ENCODE peak calls at places on chromosomes 7 and 10, in seven cellular contexts. I is HepG2, F is GM12891, J is H1, Z is K562, Y is SK-N-SH, E is GM12878. N is an unnamed sample.

GRCh38 chr10:26593896-26594295 is 103.6 kb upstream of the PDSS1 start:
- DNase-seq in I (no peak), F (peak), J (no peak), Z (no peak), Y (peak), E (no peak), N (no peak)

GRCh38 chr7:4683043-4683883 is 1.2 kb downstream of the FOXK1 start:
- DNase-seq in I (no peak), F (no peak), J (no peak), Z (peak), Y (peak), E (no peak), N (no peak)

GRCh38 chr10:113743594-113743993 is 7.9 kb upstream of the PLEKHS1 start:
- DNase-seq in I (no peak), F (no peak), J (no peak), Z (no peak), Y (no peak), E (no peak), N (no peak)

GRCh38 chr7:50555594-50556140 is 9.5 kb downstream of the DDC start:
- DNase-seq in I (no peak), F (no peak), J (no peak), Z (no peak), Y (no peak), E (no peak), N (no peak)

GRCh38 chr7:138097064-138097741 is 20.9 kb downstream of the AKR1D1 start:
- DNase-seq in I (peak), F (no peak), J (no peak), Z (peak), Y (peak), E (no peak), N (no peak)

GRCh38 chr10:65342226-65342625 is 1583.6 kb upstream of the LRRTM3 start:
- DNase-seq in I (no peak), F (no peak), J (no peak), Z (no peak), Y (no peak), E (no peak), N (no peak)

GRCh38 chr10:12807096-12807755 is 194.3 kb downstream of the CCDC3 start:
- DNase-seq in I (no peak), F (no peak), J (no peak), Z (no peak), Y (peak), E (no peak), N (no peak)

GRCh38 chr7:113460067-113460466 is 341.7 kb upstream of the SMIM30 start:
- DNase-seq in I (no peak), F (no peak), J (no peak), Z (no peak), Y (no peak), E (no peak), N (no peak)

GRCh38 chr7:135525426-135525825 is 15.5 kb upstream of the CNOT4 start:
- DNase-seq in I (no peak), F (no peak), J (no peak), Z (no peak), Y (no peak), E (no peak), N (no peak)

GRCh38 chr7:47669178-47669878 is 87.4 kb upstream of the TNS3 start:
- DNase-seq in I (peak), F (peak), J (no peak), Z (no peak), Y (no peak), E (peak), N (peak)

GRCh38 chr7:35468606-35469005 is 214.7 kb upstream of the TBX20 start:
- DNase-seq in I (no peak), F (no peak), J (no peak), Z (no peak), Y (no peak), E (no peak), N (no peak)

GRCh38 chr10:97057836-97058235 is 127.9 kb downstream of the SLIT1 start:
- DNase-seq in I (no peak), F (no peak), J (no peak), Z (no peak), Y (no peak), E (no peak), N (no peak)

GRCh38 chr10:97058521-97058920 is 127.2 kb downstream of the SLIT1 start:
- DNase-seq in I (no peak), F (no peak), J (no peak), Z (no peak), Y (no peak), E (no peak), N (no peak)

GRCh38 chr10:97059872-97060205 is 125.9 kb downstream of the SLIT1 start:
- DNase-seq in I (no peak), F (no peak), J (no peak), Z (no peak), Y (no peak), E (no peak), N (no peak)

GRCh38 chr10:97060441-97061084 is 125.2 kb downstream of the SLIT1 start:
- DNase-seq in I (no peak), F (no peak), J (no peak), Z (no peak), Y (peak), E (no peak), N (no peak)

DNA sequence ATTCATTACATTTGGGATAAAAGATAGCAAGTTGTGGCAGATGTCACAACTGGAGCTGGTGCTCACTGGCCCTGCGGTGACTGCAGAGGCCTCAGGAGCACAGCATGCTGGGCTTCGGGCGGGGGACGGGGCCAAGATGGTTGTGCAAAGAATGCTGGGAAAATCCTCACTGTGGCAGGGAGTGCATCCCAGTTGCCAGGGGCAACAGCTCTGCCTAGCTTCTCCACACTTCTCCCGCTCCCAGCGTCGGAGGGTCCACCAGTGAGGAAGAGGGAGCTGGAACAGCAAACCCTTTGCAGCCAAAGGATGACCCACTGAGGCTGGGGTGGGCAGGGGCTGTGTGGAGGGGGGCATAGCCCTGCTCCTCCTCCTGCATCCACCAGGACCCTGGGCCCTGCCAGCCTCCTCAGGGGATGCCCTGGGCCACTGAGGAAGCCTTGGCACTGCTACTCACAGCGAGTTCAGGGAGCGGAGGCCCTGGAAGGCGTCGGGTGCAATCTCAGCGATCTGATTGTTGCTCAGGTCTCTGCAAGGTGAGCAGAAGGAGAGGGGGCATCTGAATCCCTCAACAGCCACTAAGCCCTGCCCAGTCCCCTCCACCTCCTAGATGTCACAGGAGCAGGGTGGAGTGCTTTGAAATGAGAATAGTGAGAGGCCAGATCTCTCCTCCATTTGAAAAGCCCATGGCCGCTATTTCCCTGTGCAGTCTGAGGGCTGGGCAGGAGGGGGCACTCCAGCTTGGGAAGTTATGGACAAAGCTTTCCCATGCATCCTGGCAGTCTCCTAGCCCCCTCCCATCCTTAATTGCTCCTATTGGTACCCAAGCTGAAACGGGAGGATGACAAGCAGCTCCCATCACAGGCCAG is 126.5 kb downstream of the SLIT1 start:
- DNase-seq in I (no peak), F (no peak), J (no peak), Z (no peak), Y (peak), E (no peak), N (no peak)
- TF ChIP-seq TAF1 in I (no peak), F (no peak), J (no peak), Z (no peak), Y (no peak), E (no peak), N (no peak)

GRCh38 chr7:143387156-143387975 is 6.2 kb downstream of the ZYX start:
- DNase-seq in I (no peak), F (no peak), J (no peak), Z (peak), Y (no peak), E (no peak), N (no peak)
- TF ChIP-seq TAF1 in I (no peak), F (no peak), J (no peak), Z (no peak), Y (no peak), E (no peak), N (no peak)

DNA sequence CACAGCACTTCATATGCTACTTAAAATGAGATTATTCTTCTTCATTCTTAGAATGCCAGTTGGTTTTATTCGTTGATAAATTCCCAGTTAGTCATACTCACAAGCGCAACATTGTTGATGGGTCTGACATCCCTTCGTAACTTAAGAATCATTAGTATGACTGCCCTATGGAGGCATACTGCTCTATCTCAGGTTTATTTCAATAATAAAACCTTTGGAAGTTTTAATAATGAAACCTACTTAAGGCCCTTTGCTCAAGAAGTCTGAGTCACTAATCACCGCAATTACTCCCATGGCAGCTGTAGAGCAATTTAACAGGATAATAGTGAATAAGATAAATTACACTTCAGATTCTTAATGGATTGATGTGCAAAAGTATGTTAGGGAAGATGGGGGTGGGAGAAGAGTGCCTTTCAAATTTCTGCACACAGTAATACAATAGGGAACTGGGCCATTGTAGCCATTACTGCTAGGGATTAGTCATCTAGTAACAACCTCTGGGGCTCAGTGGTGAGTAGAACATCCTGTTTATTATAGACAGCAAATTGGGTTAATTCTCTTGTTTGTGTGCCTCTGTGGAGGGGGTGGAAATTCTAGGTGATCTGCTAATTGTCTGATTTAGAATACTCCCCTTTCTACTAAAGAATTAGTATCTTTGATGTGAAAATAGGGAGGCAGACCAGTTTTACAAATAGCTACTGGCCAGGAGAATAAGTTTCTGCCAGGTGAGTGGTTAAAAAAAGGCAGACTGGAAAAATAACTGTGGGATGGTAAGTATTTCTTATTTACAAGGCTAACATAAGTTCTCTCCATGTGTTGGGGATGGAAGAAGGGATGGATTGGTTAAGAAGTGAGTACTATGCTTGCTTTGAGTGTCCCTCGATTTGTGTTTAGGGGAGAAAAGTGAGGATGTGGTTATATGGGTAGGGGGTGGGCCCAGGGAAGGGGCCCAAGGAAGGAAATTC is 74.5 kb upstream of the VKORC1L1 start:
- DNase-seq in I (no peak), F (no peak), J (no peak), Z (no peak), Y (no peak), E (peak), N (no peak)
- TF ChIP-seq TAF1 in I (no peak), F (no peak), J (no peak), Z (no peak), Y (no peak), E (no peak), N (no peak)

GRCh38 chr10:4514445-4515108 is 311.4 kb upstream of the AKR1E2 start:
- DNase-seq in I (no peak), F (peak), J (no peak), Z (no peak), Y (no peak), E (peak), N (peak)
- TF ChIP-seq TAF1 in I (no peak), F (no peak), J (no peak), Z (no peak), Y (no peak), E (no peak), N (no peak)

GRCh38 chr7:152998440-152998839 is 238.9 kb downstream of the ACTR3B start:
- DNase-seq in I (no peak), F (no peak), J (no peak), Z (no peak), Y (no peak), E (no peak), N (no peak)
- TF ChIP-seq TAF1 in I (no peak), F (no peak), J (no peak), Z (no peak), Y (no peak), E (no peak), N (no peak)

GRCh38 chr10:72089618-72090017 is 1.3 kb upstream of the SPOCK2 start:
- DNase-seq in I (no peak), F (no peak), J (no peak), Z (no peak), Y (no peak), E (no peak), N (no peak)
- TF ChIP-seq TAF1 in I (no peak), F (no peak), J (no peak), Z (no peak), Y (no peak), E (no peak), N (no peak)

GRCh38 chr10:5043716-5044115 is 40.1 kb upstream of the AKR1C2 start:
- DNase-seq in I (no peak), F (no peak), J (no peak), Z (no peak), Y (no peak), E (no peak), N (no peak)
- TF ChIP-seq TAF1 in I (no peak), F (no peak), J (no peak), Z (no peak), Y (no peak), E (no peak), N (no peak)